ENCODE peak calls at places on chromosomes 2 and 18, in ten cellular contexts. K, O, B, J, L, X, M, Z, U and A are unnamed samples.
A peak's percentile ranks its signal among the peaks of the same experiment; 100 is the strongest.

GRCh38 chr2:119004602-119005001 is 62.6 kb downstream of the MARCO start:
- DNase-seq in K (no peak), O (no peak), B (no peak), J (no peak), L (no peak), X (no peak), M (no peak), Z (no peak), U (no peak), A (no peak)

GRCh38 chr18:79846936-79847557 is 49.3 kb downstream of the KCNG2 start:
- DNase-seq in K (no peak), O (no peak), B (no peak), J (no peak), L (no peak), X (no peak), M (no peak), Z (no peak), U (peak; percentile 19), A (peak; percentile 15)

GRCh38 chr2:9952856-9953503 is 1.5 kb downstream of the GRHL1 start:
- DNase-seq in K (no peak), O (no peak), B (no peak), J (no peak), L (no peak), X (no peak), M (no peak), Z (no peak), U (no peak), A (no peak)

GRCh38 chr2:164847966-164848365 is 6.3 kb upstream of the COBLL1 start:
- DNase-seq in K (no peak), O (no peak), B (peak; percentile 36), J (no peak), L (no peak), X (no peak), M (no peak), Z (no peak), U (no peak), A (peak; percentile 48)

GRCh38 chr2:238523158-238524110 is 96.7 kb downstream of the ASB1 start:
- DNase-seq in K (no peak), O (no peak), B (peak; percentile 92), J (peak; percentile 88), L (no peak), X (no peak), M (no peak), Z (no peak), U (no peak), A (no peak)

GRCh38 chr2:142966281-142966680 is 88.8 kb downstream of the KYNU start:
- DNase-seq in K (no peak), O (no peak), B (no peak), J (no peak), L (no peak), X (no peak), M (no peak), Z (no peak), U (no peak), A (no peak)

GRCh38 chr2:101190753-101191516 is 39.8 kb upstream of the TBC1D8 start:
- DNase-seq in K (no peak), O (no peak), B (no peak), J (no peak), L (no peak), X (no peak), M (no peak), Z (no peak), U (no peak), A (no peak)

GRCh38 chr2:53131416-53131815 is 636.2 kb upstream of the CHAC2 start:
- DNase-seq in K (peak; percentile 7), O (no peak), B (no peak), J (peak; percentile 19), L (no peak), X (peak; percentile 6), M (no peak), Z (no peak), U (no peak), A (peak; percentile 77)

GRCh38 chr2:97740590-97741182 is 27.3 kb downstream of the ZAP70 start:
- DNase-seq in K (no peak), O (no peak), B (no peak), J (peak; percentile 59), L (no peak), X (no peak), M (peak; percentile 50), Z (no peak), U (peak; percentile 48), A (no peak)

GRCh38 chr2:234458466-234458865 is 38.4 kb downstream of the ARL4C start:
- DNase-seq in K (no peak), O (no peak), B (no peak), J (no peak), L (no peak), X (no peak), M (no peak), Z (no peak), U (no peak), A (no peak)

GRCh38 chr18:74255022-74255658 is 36.6 kb downstream of the CYB5A start:
- DNase-seq in K (no peak), O (no peak), B (peak; percentile 69), J (no peak), L (no peak), X (no peak), M (no peak), Z (no peak), U (no peak), A (peak; percentile 80)